ENCODE peak calls at places on chromosome 3, in five cellular contexts. R is Panc1, D is GM12892, A is HepG2, Q is SK-N-SH. P is an unnamed sample.

GRCh38 chr3:113685956-113686721 is 10.3 kb downstream of the USF3 start:
- DNase-seq in R (no peak), D (no peak), A (peak; percentile 78), Q (no peak), P (no peak)

GRCh38 chr3:21839592-21839991 is 88.6 kb upstream of the ZNF385D start:
- DNase-seq in R (no peak), D (no peak), A (no peak), Q (no peak), P (no peak)

GRCh38 chr3:127073931-127074820 is 91.3 kb downstream of the PLXNA1 start:
- DNase-seq in R (no peak), D (no peak), A (no peak), Q (peak; percentile 82), P (peak; percentile 64)

GRCh38 chr3:37540786-37541185 is 320.9 kb upstream of the CTDSPL start:
- DNase-seq in R (no peak), D (no peak), A (no peak), Q (no peak), P (no peak)

GRCh38 chr3:124860599-124860998 is 26.6 kb downstream of the ITGB5 start:
- DNase-seq in R (peak; percentile 91), D (no peak), A (peak; percentile 28), Q (no peak), P (no peak)

GRCh38 chr3:110576962-110577361 is 494.7 kb upstream of the NECTIN3 start:
- DNase-seq in R (no peak), D (no peak), A (no peak), Q (no peak), P (no peak)

GRCh38 chr3:99895106-99895705 is 77.5 kb downstream of the CMSS1 start:
- DNase-seq in R (no peak), D (no peak), A (no peak), Q (no peak), P (no peak)

GRCh38 chr3:126999383-126999782 is 16.5 kb downstream of the PLXNA1 start:
- DNase-seq in R (no peak), D (no peak), A (no peak), Q (no peak), P (no peak)

GRCh38 chr3:49627634-49628033 is 46.5 kb upstream of the APEH start:
- DNase-seq in R (no peak), D (no peak), A (no peak), Q (no peak), P (no peak)

GRCh38 chr3:170695486-170696069 is 109.7 kb upstream of the SLC7A14 start:
- DNase-seq in R (no peak), D (no peak), A (no peak), Q (no peak), P (no peak)

GRCh38 chr3:106281231-106281630 is 412.4 kb upstream of the CBLB start:
- DNase-seq in R (no peak), D (no peak), A (no peak), Q (no peak), P (no peak)

GRCh38 chr3:184785106-184785505 is 26.9 kb upstream of the VPS8 start:
- DNase-seq in R (no peak), D (no peak), A (no peak), Q (peak; percentile 5), P (no peak)

GRCh38 chr3:105878061-105878460 is 9.2 kb upstream of the CBLB start:
- DNase-seq in R (no peak), D (no peak), A (no peak), Q (no peak), P (no peak)

GRCh38 chr3:123349201-123349535 is 99.7 kb downstream of the ADCY5 start:
- DNase-seq in R (no peak), D (no peak), A (no peak), Q (no peak), P (peak; percentile 36)

GRCh38 chr3:23035927-23036640 is 167.0 kb upstream of the UBE2E2 start:
- DNase-seq in R (no peak), D (no peak), A (peak; percentile 31), Q (no peak), P (no peak)

GRCh38 chr3:169348276-169348675 is 315.2 kb downstream of the MECOM start:
- DNase-seq in R (no peak), D (no peak), A (no peak), Q (no peak), P (no peak)

GRCh38 chr3:5791558-5791957 is 604.1 kb downstream of the EDEM1 start:
- DNase-seq in R (peak; percentile 20), D (no peak), A (no peak), Q (no peak), P (no peak)

GRCh38 chr3:191329654-191330308 is 545 bp downstream of the UTS2B start:
- DNase-seq in R (no peak), D (peak; percentile 20), A (peak; percentile 29), Q (no peak), P (peak; percentile 85)

GRCh38 chr3:110193114-110193513 is 855.8 kb upstream of the DPPA4 start:
- DNase-seq in R (no peak), D (no peak), A (no peak), Q (no peak), P (no peak)

GRCh38 chr3:58041182-58041825 is 33.1 kb downstream of the FLNB start:
- DNase-seq in R (no peak), D (no peak), A (peak; percentile 56), Q (no peak), P (no peak)

GRCh38 chr3:33083958-33084357 is 13.0 kb downstream of the GLB1 start:
- DNase-seq in R (no peak), D (no peak), A (no peak), Q (no peak), P (no peak)

GRCh38 chr3:36505393-36505792 is 125.1 kb downstream of the STAC start:
- DNase-seq in R (no peak), D (no peak), A (no peak), Q (no peak), P (no peak)

GRCh38 chr3:132837615-132838014 is 115.4 kb upstream of the NPHP3 start:
- DNase-seq in R (no peak), D (no peak), A (no peak), Q (no peak), P (no peak)

GRCh38 chr3:140014831-140015495 is 80.0 kb downstream of the CLSTN2 start:
- DNase-seq in R (no peak), D (no peak), A (no peak), Q (no peak), P (no peak)
- TF ChIP-seq POLR2AphosphoS5 in R (no peak), D (no peak), A (no peak), Q (no peak), P (no peak)

GRCh38 chr3:197419696-197420095 is 121.3 kb upstream of the DLG1 start:
- DNase-seq in R (no peak), D (no peak), A (no peak), Q (no peak), P (no peak)
- TF ChIP-seq POLR2AphosphoS5 in R (no peak), D (no peak), A (no peak), Q (no peak), P (no peak)

GRCh38 chr3:67362686-67363085 is 291.7 kb downstream of the SUCLG2 start:
- DNase-seq in R (no peak), D (no peak), A (peak; percentile 69), Q (no peak), P (no peak)
- TF ChIP-seq POLR2AphosphoS5 in R (no peak), D (no peak), A (no peak), Q (no peak), P (no peak)

DNA sequence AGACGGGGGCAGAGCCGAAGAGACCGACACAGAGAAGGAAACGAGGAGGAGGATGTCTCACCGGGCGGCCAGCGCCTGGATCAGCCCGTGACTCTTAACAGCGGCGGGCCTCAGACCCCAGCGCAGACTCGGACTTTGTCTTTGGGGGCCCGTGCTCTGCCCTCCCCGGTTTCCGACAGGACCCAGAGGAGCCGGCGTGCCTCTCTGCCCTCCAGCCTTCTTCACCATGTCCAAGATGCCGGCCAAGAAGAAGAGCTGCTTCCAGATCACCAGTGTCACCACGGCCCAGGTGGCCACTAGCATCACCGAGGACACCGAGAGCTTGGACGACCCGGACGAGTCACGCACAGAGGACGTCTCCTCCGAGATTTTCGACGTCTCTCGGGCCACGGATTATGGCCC is 1.0 kb downstream of the TSC22D2 start:
- DNase-seq in R (no peak), D (no peak), A (no peak), Q (no peak), P (no peak)
- TF ChIP-seq POLR2AphosphoS5 in R (no peak), D (no peak), A (no peak), Q (no peak), P (no peak)

DNA sequence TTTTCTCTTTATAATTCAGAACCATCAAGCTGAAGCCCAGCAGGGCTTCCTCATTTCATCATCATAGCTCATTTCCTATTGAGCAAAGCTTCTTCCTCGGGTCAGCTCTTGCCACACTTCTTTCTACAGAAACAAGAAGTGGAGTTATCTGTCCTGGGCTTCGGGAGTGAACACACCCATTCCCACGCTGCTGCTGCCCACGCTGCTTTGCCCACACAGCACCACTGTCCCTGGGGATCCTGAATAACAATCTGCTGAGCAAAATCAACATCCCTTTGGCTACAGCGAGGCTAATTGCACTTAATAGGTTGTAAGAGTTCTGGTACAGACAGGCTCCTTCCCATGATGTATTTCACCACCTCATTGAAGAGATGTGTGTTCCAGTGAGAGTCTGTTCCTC is 23.7 kb downstream of the CEP19 start:
- DNase-seq in R (no peak), D (no peak), A (no peak), Q (no peak), P (peak; percentile 84)
- TF ChIP-seq POLR2AphosphoS5 in R (no peak), D (no peak), A (no peak), Q (no peak), P (peak; percentile 75)

GRCh38 chr3:44292947-44293346 is 45.6 kb upstream of the TCAIM start:
- DNase-seq in R (no peak), D (no peak), A (no peak), Q (no peak), P (no peak)
- TF ChIP-seq POLR2AphosphoS5 in R (no peak), D (no peak), A (no peak), Q (no peak), P (no peak)

DNA sequence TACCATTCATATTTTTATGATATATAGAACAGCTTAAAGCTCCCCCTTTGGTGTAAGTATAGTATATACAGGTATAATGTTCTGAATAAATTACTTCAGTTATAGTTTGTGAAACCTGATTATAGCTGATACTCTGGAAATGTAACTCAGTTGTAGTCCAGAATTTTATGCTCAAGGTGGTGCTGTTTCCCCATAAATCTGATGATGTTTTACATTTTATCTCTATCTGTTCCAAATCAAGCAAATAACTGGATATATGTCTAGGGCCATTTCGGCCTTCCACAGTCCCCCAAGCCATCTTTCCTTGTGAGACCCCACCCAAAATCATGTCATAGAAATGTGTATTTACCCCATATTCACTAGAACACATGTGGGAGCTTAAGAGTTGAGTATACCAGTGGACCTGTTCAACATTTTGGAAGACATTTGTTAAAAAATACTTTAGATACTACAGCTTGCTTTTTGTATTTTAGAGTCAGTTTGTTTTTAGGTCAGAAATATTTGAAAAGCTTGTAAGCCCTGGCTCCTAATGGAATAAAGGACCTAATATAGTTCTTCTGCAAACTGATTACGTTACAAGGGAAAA is 107.1 kb downstream of the ATG7 start:
- DNase-seq in R (peak; percentile 35), D (no peak), A (peak; percentile 24), Q (peak; percentile 56), P (no peak)
- TF ChIP-seq POLR2AphosphoS5 in R (no peak), D (no peak), A (no peak), Q (no peak), P (no peak)

DNA sequence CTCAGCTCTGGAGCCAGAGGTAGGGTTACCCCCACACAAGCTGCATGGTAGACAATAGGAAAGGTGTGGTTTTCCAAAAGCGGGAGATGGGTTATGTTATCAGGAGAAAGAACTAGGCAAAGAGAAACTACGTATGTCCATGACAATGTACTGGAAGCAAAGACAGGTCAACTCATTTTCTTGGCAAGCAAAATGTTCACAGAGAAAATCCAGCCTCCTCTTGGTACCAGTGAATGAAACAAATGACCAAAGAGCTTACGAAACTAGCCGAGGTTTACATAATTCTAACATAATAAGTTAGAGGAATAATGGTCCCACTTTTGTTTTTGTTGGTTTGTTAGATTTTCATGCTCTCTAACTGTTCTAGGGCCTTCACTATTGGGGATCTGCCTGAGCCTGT is 338.1 kb upstream of the TGFBR2 start:
- DNase-seq in R (no peak), D (no peak), A (no peak), Q (no peak), P (no peak)
- TF ChIP-seq POLR2AphosphoS5 in R (no peak), D (no peak), A (no peak), Q (no peak), P (no peak)